ENCODE peak calls at places on chromosome 17, in eight cellular contexts. Q, K, U, R, J, I, V and A are unnamed samples.

GRCh38 chr17:77798481-77798880 is 160.0 kb upstream of the TNRC6C start:
- DNase-seq in Q (no peak), K (no peak), U (no peak), R (no peak), J (no peak), I (no peak), V (no peak), A (no peak)

GRCh38 chr17:4485676-4486646 is 12.7 kb upstream of the SPNS2 start:
- DNase-seq in I (no peak), V (no peak), Q (no peak), K (peak), U (no peak), R (no peak), J (no peak), A (no peak)

GRCh38 chr17:37701424-37702020 is 43.3 kb downstream of the HNF1B start:
- DNase-seq in K (peak), Q (peak), I (peak), U (peak), V (peak), R (no peak), J (peak), A (peak)

GRCh38 chr17:78528541-78528940 is 48.7 kb downstream of the DNAH17 start:
- DNase-seq in U (no peak), I (no peak), K (no peak), Q (peak), R (no peak), J (no peak), V (no peak), A (no peak)

GRCh38 chr17:53058031-53058430 is 764.7 kb upstream of the KIF2B start:
- DNase-seq in U (no peak), V (no peak), K (no peak), R (no peak), J (no peak), Q (no peak), I (no peak), A (no peak)

GRCh38 chr17:38672788-38673713 is 1.7 kb downstream of the EPOP start:
- DNase-seq in K (no peak), R (no peak), Q (peak), V (no peak), U (peak), I (no peak), J (no peak), A (no peak)

GRCh38 chr17:78242024-78242742 is 10.8 kb downstream of the TMEM235 start:
- DNase-seq in R (no peak), Q (no peak), J (no peak), V (peak), I (peak), U (no peak), K (no peak), A (no peak)

GRCh38 chr17:8234361-8235270 is 13.2 kb downstream of the CTC1 start:
- DNase-seq in U (no peak), J (no peak), Q (no peak), I (no peak), R (no peak), V (no peak), K (no peak), A (no peak)

GRCh38 chr17:76087531-76087930 is 8.5 kb downstream of the ZACN start:
- DNase-seq in K (peak), I (no peak), U (no peak), R (no peak), V (no peak), J (no peak), Q (no peak), A (no peak)

GRCh38 chr17:21842332-21843317 is 150.3 kb downstream of the KCNJ18 start:
- DNase-seq in V (no peak), J (no peak), R (no peak), U (no peak), K (no peak), Q (no peak), I (no peak), A (no peak)

GRCh38 chr17:56596741-56597494 is 3.4 kb downstream of the NOG start:
- DNase-seq in Q (peak), U (peak), I (no peak), R (no peak), V (no peak), K (peak), J (no peak), A (no peak)

DNA sequence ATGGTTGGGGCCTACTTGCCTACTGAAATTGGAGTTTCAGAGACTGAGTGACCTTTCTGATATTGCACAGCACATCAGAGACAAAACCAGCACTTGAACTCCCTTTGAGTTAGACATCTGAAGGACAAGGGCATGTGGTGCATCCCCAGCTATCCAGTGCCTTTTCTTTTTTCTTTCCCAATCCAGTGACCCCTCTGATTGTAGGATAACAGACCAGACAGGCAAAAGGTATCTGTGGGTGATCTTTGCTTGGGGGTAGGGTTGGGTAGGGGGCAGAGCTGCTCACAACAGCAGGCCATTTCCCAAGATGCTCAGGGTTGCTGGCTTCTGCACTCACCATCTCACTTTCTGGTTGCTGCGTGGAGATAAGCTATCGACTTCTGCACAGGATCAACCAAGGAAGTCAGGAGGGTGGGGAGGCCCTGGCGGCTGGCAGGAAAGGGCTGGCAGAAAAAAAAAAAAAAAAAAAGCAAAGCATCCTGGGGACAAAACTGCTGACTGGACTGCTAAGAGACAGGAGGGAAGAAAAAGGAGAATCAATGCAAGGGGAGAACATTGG is 42.2 kb downstream of the HOXB1 start:
- DNase-seq in Q (no peak), R (peak), V (no peak), I (peak), K (no peak), U (no peak), J (no peak), A (no peak)
- H2AFZ ChIP-seq in Q (no peak), R (no peak), V (no peak), I (peak), K (no peak), U (no peak), J (no peak), A (no peak)

GRCh38 chr17:35312790-35313711 is 60.4 kb downstream of the SLFN11 start:
- DNase-seq in V (peak), Q (peak), R (peak), J (peak), K (peak), U (peak), I (peak), A (peak)
- TF ChIP-seq CTCF in V (peak), Q (peak), R (peak), J (peak), K (peak), U (peak), I (peak), A (peak)

GRCh38 chr17:57849163-57849873 is 526 bp downstream of the MRPS23 start:
- DNase-seq in R (no peak), U (no peak), K (peak), I (no peak), Q (no peak), V (no peak), J (no peak), A (no peak)

GRCh38 chr17:57852041-57852954 is 2.5 kb upstream of the MRPS23 start:
- DNase-seq in V (no peak), R (no peak), I (no peak), Q (no peak), U (no peak), K (no peak), J (no peak), A (no peak)

GRCh38 chr17:57852955-57853328 is 3.1 kb upstream of the MRPS23 start:
- DNase-seq in Q (no peak), K (no peak), V (no peak), R (no peak), I (no peak), J (no peak), U (no peak), A (no peak)

GRCh38 chr17:57853695-57854094 is 3.9 kb upstream of the MRPS23 start:
- DNase-seq in U (no peak), K (no peak), V (no peak), Q (no peak), I (no peak), J (no peak), R (no peak), A (no peak)

DNA sequence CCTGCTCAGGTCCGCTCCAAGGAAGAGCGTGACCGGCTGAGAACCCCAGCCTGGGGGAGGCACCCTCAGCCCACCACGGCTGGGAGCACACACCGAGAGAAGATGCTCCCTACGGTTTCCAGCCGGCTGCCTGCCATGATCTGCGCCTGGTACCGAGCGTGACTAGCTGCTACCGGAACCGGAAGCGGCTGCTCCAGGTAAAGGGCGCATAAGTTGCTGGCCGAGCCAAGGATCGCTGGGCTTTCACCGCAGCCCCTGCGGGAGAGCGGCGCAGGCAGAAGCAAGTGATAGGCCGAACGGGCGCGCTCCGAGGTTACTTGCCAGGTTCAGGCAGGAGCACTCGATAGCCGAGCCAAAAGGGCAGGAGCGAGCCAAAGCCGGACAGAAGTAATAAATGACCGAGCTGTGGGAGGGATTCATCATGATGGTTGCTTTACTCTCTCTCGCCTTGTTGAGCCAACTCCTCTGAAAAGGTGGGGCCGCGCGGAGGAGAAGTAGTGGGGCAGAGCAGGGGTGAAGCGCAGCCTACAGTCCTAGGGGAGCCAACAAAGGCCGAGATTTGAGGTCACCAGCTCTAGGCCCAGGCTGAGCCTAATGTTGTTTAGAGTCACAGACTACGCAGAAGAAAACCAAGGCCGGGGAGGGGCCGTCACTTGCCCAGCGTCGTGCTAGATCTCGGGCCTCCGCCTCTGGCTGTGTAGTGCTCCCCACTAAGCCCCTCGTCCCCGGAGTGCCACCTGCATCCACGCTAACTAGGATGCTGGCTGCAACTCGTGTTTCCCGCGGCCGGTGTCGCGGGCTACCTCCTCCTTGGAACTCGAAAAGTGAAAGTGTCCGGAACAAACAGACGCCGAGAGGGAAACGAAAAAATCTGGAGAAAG is at the start of gene MRPS23:
- DNase-seq in J (peak), Q (peak), R (peak), I (peak), U (peak), K (peak), V (peak), A (peak)
- TF ChIP-seq EZH2phosphoT487 in J (no peak), Q (no peak), R (no peak), I (no peak), U (no peak), K (no peak), V (no peak), A (no peak)

GRCh38 chr17:45092932-45093430 is 31.9 kb downstream of the NMT1 start:
- DNase-seq in R (peak), J (peak), U (no peak), I (no peak), K (no peak), Q (no peak), V (peak), A (no peak)
- H2AFZ ChIP-seq in R (no peak), J (no peak), U (no peak), I (no peak), K (no peak), Q (no peak), V (no peak), A (no peak)